ENCODE peak calls at places on chromosomes 5 and 9, in nine cellular contexts. Q is choroid plexus epithelial cell, R is heart left ventricle, B is lower leg skin, M is adrenal gland, C is cardiac muscle cell, U is sigmoid colon, X is hepatocyte, K is fibroblast of villous mesenchyme. H is an unnamed sample.
A peak's percentile ranks its signal among the peaks of the same experiment; 100 is the strongest.

GRCh38 chr9:130101963-130102362 is 48.3 kb downstream of the GPR107 start:
- DNase-seq in X (no peak), C (no peak), U (peak; percentile 30), Q (no peak), R (no peak), M (no peak), K (no peak), B (no peak), H (peak; percentile 41)

GRCh38 chr9:2291980-2292704 is 277.0 kb downstream of the SMARCA2 start:
- DNase-seq in C (peak; percentile 50), M (peak; percentile 41), B (no peak), K (peak; percentile 16), U (no peak), X (peak; percentile 35), Q (peak; percentile 13), R (no peak), H (peak; percentile 22)

GRCh38 chr9:447230-448025 is 232.8 kb downstream of the DOCK8 start:
- DNase-seq in X (peak; percentile 74), R (no peak), B (no peak), C (peak; percentile 32), K (peak; percentile 47), M (no peak), Q (peak; percentile 34), U (no peak), H (no peak)

GRCh38 chr9:88661759-88662158 is 126.8 kb downstream of the NXNL2 start:
- DNase-seq in R (no peak), B (no peak), C (peak; percentile 23), U (no peak), Q (peak; percentile 61), X (no peak), M (no peak), K (peak; percentile 36), H (no peak)

GRCh38 chr9:38240051-38240450 is 152.5 kb upstream of the ALDH1B1 start:
- DNase-seq in C (no peak), B (no peak), X (no peak), R (no peak), Q (no peak), K (no peak), U (no peak), M (no peak), H (no peak)

GRCh38 chr9:26746357-26747072 is 146.1 kb downstream of the CAAP1 start:
- DNase-seq in C (peak; percentile 14), X (peak; percentile 61), M (no peak), B (no peak), K (peak; percentile 41), R (no peak), U (no peak), Q (peak; percentile 55), H (no peak)

GRCh38 chr5:76850543-76851140 is 828 bp downstream of the S100Z start:
- DNase-seq in R (no peak), U (no peak), B (peak; percentile 39), K (no peak), X (no peak), M (no peak), C (no peak), Q (no peak), H (no peak)

GRCh38 chr5:13567819-13568218 is 376.7 kb downstream of the DNAH5 start:
- DNase-seq in X (no peak), R (no peak), Q (peak; percentile 32), U (no peak), C (no peak), M (no peak), K (no peak), B (no peak), H (peak; percentile 17)

DNA sequence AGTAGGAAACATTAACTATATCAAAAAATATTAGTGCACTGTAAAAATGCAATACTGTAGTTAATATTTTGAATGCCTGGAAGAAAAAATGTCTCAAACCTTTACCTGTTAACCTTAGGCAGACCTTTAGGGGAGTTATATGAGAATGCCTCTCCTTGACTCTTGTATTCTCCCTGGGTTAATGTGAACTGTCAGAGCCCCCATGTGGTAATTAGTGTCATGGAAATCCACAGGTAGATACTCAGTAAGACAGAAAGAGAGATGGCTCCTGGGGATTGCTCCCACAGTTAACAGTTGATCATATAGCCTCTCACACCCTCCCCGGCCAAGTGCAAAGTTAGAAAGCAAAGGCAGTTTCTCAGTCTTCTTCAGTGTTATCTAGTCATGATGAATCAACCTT is 742.8 kb downstream of the NR2F1-AS1 start:
- DNase-seq in B (no peak), R (no peak), M (no peak), U (no peak), X (peak; percentile 14), C (peak; percentile 10), K (no peak), Q (peak; percentile 44), H (no peak)
- TF ChIP-seq CTCF in B (no peak), R (no peak), M (no peak), U (no peak), X (peak; percentile 34), C (no peak), K (no peak), Q (peak; percentile 34), H (peak; percentile 8)

GRCh38 chr5:56814963-56815656 is at the start of gene MAP3K1:
- DNase-seq in U (peak; percentile 81), K (peak; percentile 63), Q (peak; percentile 65), M (peak; percentile 82), X (peak; percentile 94), B (peak; percentile 96), R (peak; percentile 92), C (peak; percentile 83), H (peak; percentile 60)

GRCh38 chr5:56815657-56816545 is 552 bp downstream of the MAP3K1 start:
- DNase-seq in M (peak; percentile 19), R (peak; percentile 78), Q (peak; percentile 10), U (peak; percentile 68), K (peak; percentile 45), X (peak; percentile 55), C (no peak), B (peak; percentile 91), H (peak; percentile 25)

GRCh38 chr5:56817306-56817986 is 2.1 kb downstream of the MAP3K1 start:
- DNase-seq in X (no peak), B (no peak), Q (no peak), U (no peak), K (no peak), C (no peak), R (no peak), M (no peak), H (no peak)

GRCh38 chr5:56818409-56819026 is 3.2 kb downstream of the MAP3K1 start:
- DNase-seq in U (no peak), K (peak; percentile 42), M (no peak), B (no peak), R (no peak), X (no peak), Q (peak; percentile 76), C (peak; percentile 58), H (peak; percentile 44)

DNA sequence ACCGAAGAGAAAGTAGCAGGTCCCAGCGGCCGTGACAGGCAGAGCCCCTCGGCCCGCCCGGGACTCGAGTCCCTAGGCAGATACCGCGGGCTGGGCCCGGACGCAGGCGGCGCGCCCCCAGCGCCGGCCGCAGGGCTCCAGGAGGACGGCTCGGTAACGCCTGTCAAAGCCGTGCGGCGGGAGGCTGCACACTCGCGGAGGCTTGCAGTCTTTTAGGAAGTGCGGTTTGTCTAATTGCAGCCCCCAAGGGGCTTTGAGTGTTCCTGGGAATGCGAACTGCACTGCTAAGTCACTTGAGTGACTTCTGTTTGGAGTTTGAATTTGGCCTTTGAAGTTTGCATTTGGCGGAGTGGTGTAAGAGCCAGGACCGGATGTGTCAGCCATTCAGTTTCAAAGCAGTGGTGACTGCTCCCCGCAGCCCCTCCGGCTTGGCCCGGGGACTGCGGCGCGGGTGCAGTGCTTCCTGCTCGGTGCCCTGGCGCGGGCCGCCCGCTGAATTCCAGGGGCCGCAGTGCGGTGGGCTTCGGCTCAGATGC is 1.3 kb downstream of the MAP3K1 start:
- DNase-seq in Q (peak; percentile 58), B (peak; percentile 92), R (peak; percentile 77), K (peak; percentile 77), U (peak; percentile 76), X (peak; percentile 66), M (peak; percentile 67), C (peak; percentile 57), H (peak; percentile 70)
- H3K4me3 ChIP-seq in Q (peak overlapping the region; percentile 76), B (peak overlapping the region; percentile 80), R (peak overlapping the region; percentile 93), K (peak overlapping the region; percentile 82), U (peak overlapping the region; percentile 76), X (peak overlapping the region; percentile 78), M (peak overlapping the region; percentile 98), C (peak overlapping the region; percentile 99), H (peak overlapping the region; percentile 88)

GRCh38 chr9:87336914-87337333 is 160.7 kb upstream of the DAPK1 start:
- DNase-seq in C (peak; percentile 93), B (no peak), X (peak; percentile 86), K (peak; percentile 88), R (no peak), U (no peak), Q (peak; percentile 94), M (peak; percentile 46), H (peak; percentile 61)

GRCh38 chr9:87337335-87338074 is 160.2 kb upstream of the DAPK1 start:
- DNase-seq in X (peak; percentile 19), U (no peak), M (peak; percentile 21), R (no peak), K (peak; percentile 47), C (peak; percentile 72), Q (peak; percentile 72), B (no peak), H (peak; percentile 12)

GRCh38 chr9:87338075-87338989 is 159.3 kb upstream of the DAPK1 start:
- DNase-seq in C (no peak), B (no peak), K (no peak), M (no peak), Q (no peak), X (no peak), R (no peak), U (no peak), H (no peak)

GRCh38 chr9:87334366-87334765 is 163.3 kb upstream of the DAPK1 start:
- DNase-seq in Q (no peak), M (no peak), K (no peak), U (no peak), R (no peak), X (no peak), B (no peak), C (no peak), H (no peak)

DNA sequence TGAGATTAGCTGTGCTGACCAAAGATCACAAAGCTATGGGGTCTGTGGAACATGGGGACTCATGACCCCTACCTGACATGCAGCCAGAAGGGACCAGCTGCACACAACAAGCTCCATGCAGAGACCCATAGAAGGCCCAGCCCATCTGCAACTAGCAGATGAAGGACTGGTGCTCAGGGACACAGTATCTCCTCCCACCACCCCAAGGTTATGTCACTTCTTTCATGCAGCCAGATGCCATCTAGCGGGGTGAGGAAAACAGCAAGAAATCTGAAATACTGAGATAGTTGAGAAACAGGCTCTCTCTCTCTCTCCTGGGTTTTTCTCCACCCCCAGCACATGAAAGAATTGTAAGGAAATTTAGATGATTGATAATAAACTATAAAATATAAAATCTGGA is 161.3 kb upstream of the DAPK1 start:
- DNase-seq in B (no peak), U (no peak), K (no peak), X (peak; percentile 33), M (no peak), R (no peak), Q (peak; percentile 45), C (peak; percentile 53), H (peak; percentile 18)
- TF ChIP-seq CTCF in B (no peak), U (no peak), K (no peak), X (no peak), M (no peak), R (no peak), Q (peak; percentile 49), C (no peak), H (no peak)

DNA sequence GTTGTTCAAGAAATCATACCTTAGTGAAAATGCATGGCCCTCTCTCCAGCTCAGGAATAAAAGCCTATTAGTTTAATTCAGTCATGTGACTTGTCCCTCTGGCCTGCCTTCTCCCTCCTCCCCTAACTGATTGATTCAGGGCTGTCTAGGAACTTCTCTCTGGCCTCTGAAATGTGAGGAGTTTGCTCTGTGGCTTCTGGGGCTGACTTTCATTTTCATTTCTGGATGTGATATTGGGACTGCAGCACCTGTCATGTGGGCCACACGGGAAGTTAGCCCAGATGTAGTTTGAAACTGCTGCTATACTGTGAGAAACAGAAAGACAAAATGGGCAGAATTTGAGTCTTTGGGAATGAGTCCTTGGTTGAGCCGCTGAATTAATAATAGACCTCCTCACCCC is 44.8 kb downstream of the PARP8 start:
- DNase-seq in C (no peak), Q (peak; percentile 51), B (no peak), K (peak; percentile 30), R (no peak), X (peak; percentile 9), M (peak; percentile 69), U (no peak), H (no peak)
- H3K4me3 ChIP-seq in C (no peak overlapping the region), Q (no peak overlapping the region), B (no peak overlapping the region), K (no peak overlapping the region), R (no peak overlapping the region), X (no peak overlapping the region), M (peak overlapping the region; percentile 33), U (peak overlapping the region; percentile 1), H (no peak overlapping the region)

H was measured in foreskin fibroblast.